ENCODE peak calls at places on chromosomes 6 and 20, in nine cellular contexts. One of them, this sample, is unnamed.
A peak's percentile ranks its signal among the peaks of the same experiment; 100 is the strongest.

GRCh38 chr6:166433096-166433495 is 50.4 kb upstream of the MPC1 start:
- DNase-seq in fibroblast of the conjunctiva: no peak
- DNase-seq in activated CD4-positive, alpha-beta T cell treated with anti-CD3 and anti-CD28 coated beads, Interleukin-2, amount 10 ng/mL, durations not matched to agents 7 days and 5 days: no peak
- DNase-seq in dorsolateral prefrontal cortex: no peak
- DNase-seq in left lung: no peak
- DNase-seq in endothelial cell: no peak
- DNase-seq in naive thymus-derived CD8-positive, alpha-beta T cell: no peak
- DNase-seq in NCI-H187 treated with DMSO at 0.1 percent for 48 hours: no peak
- DNase-seq in EL: no peak
- DNase-seq in this sample: no peak

GRCh38 chr20:9514461-9515210 is at the start of gene LAMP5:
- DNase-seq in fibroblast of the conjunctiva: no peak
- DNase-seq in activated CD4-positive, alpha-beta T cell treated with anti-CD3 and anti-CD28 coated beads, Interleukin-2, amount 10 ng/mL, durations not matched to agents 7 days and 5 days: no peak
- DNase-seq in dorsolateral prefrontal cortex: peak; percentile 64
- DNase-seq in left lung: no peak
- DNase-seq in endothelial cell: peak; percentile 73
- DNase-seq in naive thymus-derived CD8-positive, alpha-beta T cell: no peak
- DNase-seq in NCI-H187 treated with DMSO at 0.1 percent for 48 hours: no peak
- DNase-seq in EL: no peak
- DNase-seq in this sample: peak; percentile 55

GRCh38 chr6:91613481-91613880 is 1026.6 kb upstream of the MAP3K7 start:
- DNase-seq in fibroblast of the conjunctiva: no peak
- DNase-seq in activated CD4-positive, alpha-beta T cell treated with anti-CD3 and anti-CD28 coated beads, Interleukin-2, amount 10 ng/mL, durations not matched to agents 7 days and 5 days: no peak
- DNase-seq in dorsolateral prefrontal cortex: no peak
- DNase-seq in left lung: no peak
- DNase-seq in endothelial cell: no peak
- DNase-seq in naive thymus-derived CD8-positive, alpha-beta T cell: no peak
- DNase-seq in NCI-H187 treated with DMSO at 0.1 percent for 48 hours: no peak
- DNase-seq in EL: no peak
- DNase-seq in this sample: no peak

GRCh38 chr20:11305406-11305805 is 612.3 kb upstream of the BTBD3 start:
- DNase-seq in fibroblast of the conjunctiva: no peak
- DNase-seq in activated CD4-positive, alpha-beta T cell treated with anti-CD3 and anti-CD28 coated beads, Interleukin-2, amount 10 ng/mL, durations not matched to agents 7 days and 5 days: no peak
- DNase-seq in dorsolateral prefrontal cortex: no peak
- DNase-seq in left lung: no peak
- DNase-seq in endothelial cell: no peak
- DNase-seq in naive thymus-derived CD8-positive, alpha-beta T cell: no peak
- DNase-seq in NCI-H187 treated with DMSO at 0.1 percent for 48 hours: no peak
- DNase-seq in EL: no peak
- DNase-seq in this sample: no peak

GRCh38 chr6:144582939-144583613 is 297.9 kb downstream of the UTRN start:
- DNase-seq in fibroblast of the conjunctiva: no peak
- DNase-seq in activated CD4-positive, alpha-beta T cell treated with anti-CD3 and anti-CD28 coated beads, Interleukin-2, amount 10 ng/mL, durations not matched to agents 7 days and 5 days: peak; percentile 74
- DNase-seq in dorsolateral prefrontal cortex: peak; percentile 43
- DNase-seq in left lung: peak; percentile 48
- DNase-seq in endothelial cell: peak; percentile 30
- DNase-seq in naive thymus-derived CD8-positive, alpha-beta T cell: peak; percentile 22
- DNase-seq in NCI-H187 treated with DMSO at 0.1 percent for 48 hours: no peak
- DNase-seq in EL: peak; percentile 34
- DNase-seq in this sample: peak; percentile 58

GRCh38 chr6:137754366-137754765 is 112.7 kb upstream of the TNFAIP3 start:
- DNase-seq in fibroblast of the conjunctiva: no peak
- DNase-seq in activated CD4-positive, alpha-beta T cell treated with anti-CD3 and anti-CD28 coated beads, Interleukin-2, amount 10 ng/mL, durations not matched to agents 7 days and 5 days: no peak
- DNase-seq in dorsolateral prefrontal cortex: no peak
- DNase-seq in left lung: no peak
- DNase-seq in endothelial cell: no peak
- DNase-seq in naive thymus-derived CD8-positive, alpha-beta T cell: no peak
- DNase-seq in NCI-H187 treated with DMSO at 0.1 percent for 48 hours: no peak
- DNase-seq in EL: no peak
- DNase-seq in this sample: no peak

GRCh38 chr20:11867286-11867921 is 50.3 kb upstream of the BTBD3 start:
- DNase-seq in fibroblast of the conjunctiva: no peak
- DNase-seq in activated CD4-positive, alpha-beta T cell treated with anti-CD3 and anti-CD28 coated beads, Interleukin-2, amount 10 ng/mL, durations not matched to agents 7 days and 5 days: no peak
- DNase-seq in dorsolateral prefrontal cortex: no peak
- DNase-seq in left lung: no peak
- DNase-seq in endothelial cell: no peak
- DNase-seq in naive thymus-derived CD8-positive, alpha-beta T cell: no peak
- DNase-seq in NCI-H187 treated with DMSO at 0.1 percent for 48 hours: no peak
- DNase-seq in EL: peak; percentile 4
- DNase-seq in this sample: no peak

GRCh38 chr20:64260239-64260638 is 4.7 kb downstream of the PCMTD2 start:
- DNase-seq in fibroblast of the conjunctiva: no peak
- DNase-seq in activated CD4-positive, alpha-beta T cell treated with anti-CD3 and anti-CD28 coated beads, Interleukin-2, amount 10 ng/mL, durations not matched to agents 7 days and 5 days: no peak
- DNase-seq in dorsolateral prefrontal cortex: no peak
- DNase-seq in left lung: no peak
- DNase-seq in endothelial cell: no peak
- DNase-seq in naive thymus-derived CD8-positive, alpha-beta T cell: no peak
- DNase-seq in NCI-H187 treated with DMSO at 0.1 percent for 48 hours: no peak
- DNase-seq in EL: no peak
- DNase-seq in this sample: no peak

GRCh38 chr6:20575125-20575524 is 40.9 kb downstream of the CDKAL1 start:
- DNase-seq in fibroblast of the conjunctiva: no peak
- DNase-seq in activated CD4-positive, alpha-beta T cell treated with anti-CD3 and anti-CD28 coated beads, Interleukin-2, amount 10 ng/mL, durations not matched to agents 7 days and 5 days: no peak
- DNase-seq in dorsolateral prefrontal cortex: no peak
- DNase-seq in left lung: no peak
- DNase-seq in endothelial cell: no peak
- DNase-seq in naive thymus-derived CD8-positive, alpha-beta T cell: no peak
- DNase-seq in NCI-H187 treated with DMSO at 0.1 percent for 48 hours: no peak
- DNase-seq in EL: no peak
- DNase-seq in this sample: peak; percentile 54

GRCh38 chr6:139483082-139483481 is 108.6 kb upstream of the CITED2 start:
- DNase-seq in fibroblast of the conjunctiva: no peak
- DNase-seq in activated CD4-positive, alpha-beta T cell treated with anti-CD3 and anti-CD28 coated beads, Interleukin-2, amount 10 ng/mL, durations not matched to agents 7 days and 5 days: no peak
- DNase-seq in dorsolateral prefrontal cortex: no peak
- DNase-seq in left lung: no peak
- DNase-seq in endothelial cell: no peak
- DNase-seq in naive thymus-derived CD8-positive, alpha-beta T cell: no peak
- DNase-seq in NCI-H187 treated with DMSO at 0.1 percent for 48 hours: no peak
- DNase-seq in EL: no peak
- DNase-seq in this sample: no peak

GRCh38 chr20:19628570-19629134 is 129.4 kb upstream of the RIN2 start:
- DNase-seq in fibroblast of the conjunctiva: peak; percentile 56
- DNase-seq in activated CD4-positive, alpha-beta T cell treated with anti-CD3 and anti-CD28 coated beads, Interleukin-2, amount 10 ng/mL, durations not matched to agents 7 days and 5 days: peak; percentile 71
- DNase-seq in dorsolateral prefrontal cortex: no peak
- DNase-seq in left lung: no peak
- DNase-seq in endothelial cell: peak; percentile 83
- DNase-seq in naive thymus-derived CD8-positive, alpha-beta T cell: no peak
- DNase-seq in NCI-H187 treated with DMSO at 0.1 percent for 48 hours: peak; percentile 7
- DNase-seq in EL: peak; percentile 61
- DNase-seq in this sample: peak; percentile 61

GRCh38 chr20:37007898-37008649 is 56.6 kb upstream of the SAMHD1 start:
- DNase-seq in fibroblast of the conjunctiva: peak; percentile 29
- DNase-seq in activated CD4-positive, alpha-beta T cell treated with anti-CD3 and anti-CD28 coated beads, Interleukin-2, amount 10 ng/mL, durations not matched to agents 7 days and 5 days: peak; percentile 51
- DNase-seq in dorsolateral prefrontal cortex: no peak
- DNase-seq in left lung: no peak
- DNase-seq in endothelial cell: no peak
- DNase-seq in naive thymus-derived CD8-positive, alpha-beta T cell: peak; percentile 34
- DNase-seq in NCI-H187 treated with DMSO at 0.1 percent for 48 hours: no peak
- DNase-seq in EL: no peak
- DNase-seq in this sample: no peak

GRCh38 chr20:34703573-34704176 is 469 bp upstream of the TP53INP2 start:
- DNase-seq in fibroblast of the conjunctiva: no peak
- DNase-seq in activated CD4-positive, alpha-beta T cell treated with anti-CD3 and anti-CD28 coated beads, Interleukin-2, amount 10 ng/mL, durations not matched to agents 7 days and 5 days: peak; percentile 12
- DNase-seq in dorsolateral prefrontal cortex: peak; percentile 38
- DNase-seq in left lung: peak; percentile 42
- DNase-seq in endothelial cell: peak; percentile 33
- DNase-seq in naive thymus-derived CD8-positive, alpha-beta T cell: no peak
- DNase-seq in NCI-H187 treated with DMSO at 0.1 percent for 48 hours: no peak
- DNase-seq in EL: peak; percentile 32
- DNase-seq in this sample: no peak

GRCh38 chr6:107488174-107488874 is 1.6 kb upstream of the SOBP start:
- DNase-seq in fibroblast of the conjunctiva: no peak
- DNase-seq in activated CD4-positive, alpha-beta T cell treated with anti-CD3 and anti-CD28 coated beads, Interleukin-2, amount 10 ng/mL, durations not matched to agents 7 days and 5 days: no peak
- DNase-seq in dorsolateral prefrontal cortex: no peak
- DNase-seq in left lung: no peak
- DNase-seq in endothelial cell: no peak
- DNase-seq in naive thymus-derived CD8-positive, alpha-beta T cell: no peak
- DNase-seq in NCI-H187 treated with DMSO at 0.1 percent for 48 hours: no peak
- DNase-seq in EL: no peak
- DNase-seq in this sample: no peak

GRCh38 chr6:125597411-125598253 is 151.8 kb upstream of the HEY2 start:
- DNase-seq in fibroblast of the conjunctiva: peak; percentile 34
- DNase-seq in activated CD4-positive, alpha-beta T cell treated with anti-CD3 and anti-CD28 coated beads, Interleukin-2, amount 10 ng/mL, durations not matched to agents 7 days and 5 days: no peak
- DNase-seq in dorsolateral prefrontal cortex: no peak
- DNase-seq in left lung: peak; percentile 63
- DNase-seq in endothelial cell: no peak
- DNase-seq in naive thymus-derived CD8-positive, alpha-beta T cell: no peak
- DNase-seq in NCI-H187 treated with DMSO at 0.1 percent for 48 hours: peak; percentile 31
- DNase-seq in EL: no peak
- DNase-seq in this sample: no peak

GRCh38 chr6:36979343-36979742 is 6.7 kb downstream of the MTCH1 start:
- DNase-seq in fibroblast of the conjunctiva: peak; percentile 57
- DNase-seq in activated CD4-positive, alpha-beta T cell treated with anti-CD3 and anti-CD28 coated beads, Interleukin-2, amount 10 ng/mL, durations not matched to agents 7 days and 5 days: peak; percentile 72
- DNase-seq in dorsolateral prefrontal cortex: peak; percentile 80
- DNase-seq in left lung: no peak
- DNase-seq in endothelial cell: no peak
- DNase-seq in naive thymus-derived CD8-positive, alpha-beta T cell: peak; percentile 44
- DNase-seq in NCI-H187 treated with DMSO at 0.1 percent for 48 hours: no peak
- DNase-seq in EL: peak; percentile 30
- DNase-seq in this sample: peak; percentile 66

GRCh38 chr20:46151936-46152335 is 33.8 kb downstream of the CD40 start:
- DNase-seq in fibroblast of the conjunctiva: no peak
- DNase-seq in activated CD4-positive, alpha-beta T cell treated with anti-CD3 and anti-CD28 coated beads, Interleukin-2, amount 10 ng/mL, durations not matched to agents 7 days and 5 days: peak; percentile 22
- DNase-seq in dorsolateral prefrontal cortex: no peak
- DNase-seq in left lung: no peak
- DNase-seq in endothelial cell: peak; percentile 48
- DNase-seq in naive thymus-derived CD8-positive, alpha-beta T cell: no peak
- DNase-seq in NCI-H187 treated with DMSO at 0.1 percent for 48 hours: no peak
- DNase-seq in EL: no peak
- DNase-seq in this sample: no peak

GRCh38 chr6:156242206-156242605 is 535.0 kb upstream of the ARID1B start:
- DNase-seq in fibroblast of the conjunctiva: no peak
- DNase-seq in activated CD4-positive, alpha-beta T cell treated with anti-CD3 and anti-CD28 coated beads, Interleukin-2, amount 10 ng/mL, durations not matched to agents 7 days and 5 days: no peak
- DNase-seq in dorsolateral prefrontal cortex: no peak
- DNase-seq in left lung: no peak
- DNase-seq in endothelial cell: no peak
- DNase-seq in naive thymus-derived CD8-positive, alpha-beta T cell: no peak
- DNase-seq in NCI-H187 treated with DMSO at 0.1 percent for 48 hours: no peak
- DNase-seq in EL: no peak
- DNase-seq in this sample: no peak

GRCh38 chr20:35312348-35312747 is 20.1 kb upstream of the FAM83C start:
- DNase-seq in fibroblast of the conjunctiva: no peak
- DNase-seq in activated CD4-positive, alpha-beta T cell treated with anti-CD3 and anti-CD28 coated beads, Interleukin-2, amount 10 ng/mL, durations not matched to agents 7 days and 5 days: no peak
- DNase-seq in dorsolateral prefrontal cortex: no peak
- DNase-seq in left lung: no peak
- DNase-seq in endothelial cell: no peak
- DNase-seq in naive thymus-derived CD8-positive, alpha-beta T cell: no peak
- DNase-seq in NCI-H187 treated with DMSO at 0.1 percent for 48 hours: no peak
- DNase-seq in EL: peak; percentile 96
- DNase-seq in this sample: no peak

GRCh38 chr6:150028799-150029198 is 3.5 kb upstream of the RAET1L start:
- DNase-seq in fibroblast of the conjunctiva: no peak
- DNase-seq in activated CD4-positive, alpha-beta T cell treated with anti-CD3 and anti-CD28 coated beads, Interleukin-2, amount 10 ng/mL, durations not matched to agents 7 days and 5 days: no peak
- DNase-seq in dorsolateral prefrontal cortex: no peak
- DNase-seq in left lung: no peak
- DNase-seq in endothelial cell: no peak
- DNase-seq in naive thymus-derived CD8-positive, alpha-beta T cell: no peak
- DNase-seq in NCI-H187 treated with DMSO at 0.1 percent for 48 hours: no peak
- DNase-seq in EL: no peak
- DNase-seq in this sample: no peak

GRCh38 chr20:11675920-11676617 is 241.6 kb upstream of the BTBD3 start:
- DNase-seq in fibroblast of the conjunctiva: no peak
- DNase-seq in activated CD4-positive, alpha-beta T cell treated with anti-CD3 and anti-CD28 coated beads, Interleukin-2, amount 10 ng/mL, durations not matched to agents 7 days and 5 days: no peak
- DNase-seq in dorsolateral prefrontal cortex: no peak
- DNase-seq in left lung: no peak
- DNase-seq in endothelial cell: no peak
- DNase-seq in naive thymus-derived CD8-positive, alpha-beta T cell: no peak
- DNase-seq in NCI-H187 treated with DMSO at 0.1 percent for 48 hours: no peak
- DNase-seq in EL: no peak
- DNase-seq in this sample: no peak

GRCh38 chr6:28587746-28588075 is 62.0 kb downstream of the GPX5 start:
- DNase-seq in fibroblast of the conjunctiva: no peak
- DNase-seq in activated CD4-positive, alpha-beta T cell treated with anti-CD3 and anti-CD28 coated beads, Interleukin-2, amount 10 ng/mL, durations not matched to agents 7 days and 5 days: no peak
- DNase-seq in dorsolateral prefrontal cortex: no peak
- DNase-seq in left lung: no peak
- DNase-seq in endothelial cell: no peak
- DNase-seq in naive thymus-derived CD8-positive, alpha-beta T cell: no peak
- DNase-seq in NCI-H187 treated with DMSO at 0.1 percent for 48 hours: no peak
- DNase-seq in EL: peak; percentile 10
- DNase-seq in this sample: no peak

GRCh38 chr6:33822575-33823395 is 19.0 kb upstream of the MLN start:
- DNase-seq in fibroblast of the conjunctiva: no peak
- DNase-seq in activated CD4-positive, alpha-beta T cell treated with anti-CD3 and anti-CD28 coated beads, Interleukin-2, amount 10 ng/mL, durations not matched to agents 7 days and 5 days: no peak
- DNase-seq in dorsolateral prefrontal cortex: no peak
- DNase-seq in left lung: no peak
- DNase-seq in endothelial cell: peak; percentile 35
- DNase-seq in naive thymus-derived CD8-positive, alpha-beta T cell: no peak
- DNase-seq in NCI-H187 treated with DMSO at 0.1 percent for 48 hours: no peak
- DNase-seq in EL: peak; percentile 41
- DNase-seq in this sample: no peak

GRCh38 chr6:162627362-162627761 is 100.2 kb downstream of the PRKN start:
- DNase-seq in fibroblast of the conjunctiva: no peak
- DNase-seq in activated CD4-positive, alpha-beta T cell treated with anti-CD3 and anti-CD28 coated beads, Interleukin-2, amount 10 ng/mL, durations not matched to agents 7 days and 5 days: no peak
- DNase-seq in dorsolateral prefrontal cortex: no peak
- DNase-seq in left lung: no peak
- DNase-seq in endothelial cell: no peak
- DNase-seq in naive thymus-derived CD8-positive, alpha-beta T cell: no peak
- DNase-seq in NCI-H187 treated with DMSO at 0.1 percent for 48 hours: no peak
- DNase-seq in EL: no peak
- DNase-seq in this sample: no peak

GRCh38 chr6:46706464-46706863 is 18.8 kb downstream of the TDRD6 start:
- DNase-seq in fibroblast of the conjunctiva: no peak
- DNase-seq in activated CD4-positive, alpha-beta T cell treated with anti-CD3 and anti-CD28 coated beads, Interleukin-2, amount 10 ng/mL, durations not matched to agents 7 days and 5 days: no peak
- DNase-seq in dorsolateral prefrontal cortex: no peak
- DNase-seq in left lung: no peak
- DNase-seq in endothelial cell: no peak
- DNase-seq in naive thymus-derived CD8-positive, alpha-beta T cell: no peak
- DNase-seq in NCI-H187 treated with DMSO at 0.1 percent for 48 hours: no peak
- DNase-seq in EL: no peak
- DNase-seq in this sample: no peak

GRCh38 chr20:62536731-62537401 is 61.1 kb upstream of the GATA5 start:
- DNase-seq in fibroblast of the conjunctiva: no peak
- DNase-seq in activated CD4-positive, alpha-beta T cell treated with anti-CD3 and anti-CD28 coated beads, Interleukin-2, amount 10 ng/mL, durations not matched to agents 7 days and 5 days: no peak
- DNase-seq in dorsolateral prefrontal cortex: no peak
- DNase-seq in left lung: no peak
- DNase-seq in endothelial cell: no peak
- DNase-seq in naive thymus-derived CD8-positive, alpha-beta T cell: no peak
- DNase-seq in NCI-H187 treated with DMSO at 0.1 percent for 48 hours: no peak
- DNase-seq in EL: peak; percentile 53
- DNase-seq in this sample: no peak

GRCh38 chr20:49409302-49409969 is 73.0 kb downstream of the KCNB1 start:
- DNase-seq in fibroblast of the conjunctiva: no peak
- DNase-seq in activated CD4-positive, alpha-beta T cell treated with anti-CD3 and anti-CD28 coated beads, Interleukin-2, amount 10 ng/mL, durations not matched to agents 7 days and 5 days: no peak
- DNase-seq in dorsolateral prefrontal cortex: no peak
- DNase-seq in left lung: no peak
- DNase-seq in endothelial cell: no peak
- DNase-seq in naive thymus-derived CD8-positive, alpha-beta T cell: no peak
- DNase-seq in NCI-H187 treated with DMSO at 0.1 percent for 48 hours: no peak
- DNase-seq in EL: no peak
- DNase-seq in this sample: no peak

GRCh38 chr20:47611785-47612184 is 110.1 kb downstream of the NCOA3 start:
- DNase-seq in fibroblast of the conjunctiva: no peak
- DNase-seq in activated CD4-positive, alpha-beta T cell treated with anti-CD3 and anti-CD28 coated beads, Interleukin-2, amount 10 ng/mL, durations not matched to agents 7 days and 5 days: no peak
- DNase-seq in dorsolateral prefrontal cortex: no peak
- DNase-seq in left lung: no peak
- DNase-seq in endothelial cell: no peak
- DNase-seq in naive thymus-derived CD8-positive, alpha-beta T cell: no peak
- DNase-seq in NCI-H187 treated with DMSO at 0.1 percent for 48 hours: no peak
- DNase-seq in EL: no peak
- DNase-seq in this sample: no peak